ENCODE peak calls at places on chromosome 11, in six cellular contexts. C is stimulated activated CD4-positive, alpha-beta T cell treated with anti-CD3 and anti-CD28 coated beads, Interleukin-2, amount 100 ng/mL, for 24 hours; P is NCI-H345; V is immature natural killer cell; W is IMR-90; R is iris pigment epithelial cell. J is an unnamed sample.

GRCh38 chr11:77089004-77089545 is 13.6 kb upstream of the OMP start:
- DNase-seq in W (no peak), C (no peak), V (no peak), R (no peak), P (no peak), J (no peak)

GRCh38 chr11:94400839-94401772 is at the start of gene GPR83:
- DNase-seq in V (no peak), R (peak; percentile 12), P (peak; percentile 44), C (no peak), W (peak; percentile 12), J (no peak)

GRCh38 chr11:132886335-132886734 is 646.0 kb downstream of the OPCML start:
- DNase-seq in R (peak; percentile 32), V (no peak), W (peak; percentile 94), C (no peak), P (no peak), J (no peak)

GRCh38 chr11:64861227-64861970 is 16.9 kb upstream of the CDC42BPG start:
- DNase-seq in R (no peak), W (no peak), C (no peak), P (no peak), V (peak; percentile 35), J (peak; percentile 51)

GRCh38 chr11:27209562-27210005 is 153.4 kb downstream of the CCDC34 start:
- DNase-seq in C (no peak), R (peak; percentile 94), P (peak; percentile 85), W (peak; percentile 93), V (no peak), J (no peak)

GRCh38 chr11:126443120-126443519 is 87.6 kb downstream of the ST3GAL4 start:
- DNase-seq in C (no peak), R (no peak), V (no peak), P (peak; percentile 5), W (no peak), J (no peak)

GRCh38 chr11:126132319-126132718 is 69.7 kb upstream of the CDON start:
- DNase-seq in V (no peak), W (no peak), C (no peak), R (peak; percentile 36), P (no peak), J (no peak)

GRCh38 chr11:67275606-67276409 is 9.5 kb downstream of the GRK2 start:
- DNase-seq in W (no peak), R (no peak), P (no peak), V (no peak), C (no peak), J (no peak)

GRCh38 chr11:77752518-77752917 is 68.0 kb downstream of the RSF1 start:
- DNase-seq in V (no peak), P (no peak), C (no peak), R (peak; percentile 34), W (peak; percentile 32), J (no peak)

GRCh38 chr11:9876331-9876730 is 212.5 kb downstream of the SWAP70 start:
- DNase-seq in R (no peak), V (no peak), C (no peak), W (no peak), P (no peak), J (no peak)

GRCh38 chr11:28470180-28470579 is 362.0 kb downstream of the METTL15 start:
- DNase-seq in V (no peak), R (no peak), C (no peak), W (no peak), P (no peak), J (no peak)

J was measured in Jurkat, Clone E6-1.